ENCODE peak calls at places on chromosomes 12 and 14, in six cellular contexts. One of them, this sample, is unnamed.

GRCh38 chr12:96434107-96434506 is 33.9 kb upstream of the CDK17 start:
- DNase-seq in GM20000: peak
- DNase-seq in neural progenitor cell: no peak
- DNase-seq in NCI-H1105: no peak
- DNase-seq in activated CD4-positive, CD25-positive, alpha-beta regulatory T cell: no peak
- DNase-seq in effector CD4-positive, alpha-beta T cell: peak
- DNase-seq in this sample: no peak

GRCh38 chr14:77554816-77555599 is 56.4 kb upstream of the ISM2 start:
- DNase-seq in GM20000: no peak
- DNase-seq in neural progenitor cell: no peak
- DNase-seq in NCI-H1105: no peak
- DNase-seq in activated CD4-positive, CD25-positive, alpha-beta regulatory T cell: no peak
- DNase-seq in effector CD4-positive, alpha-beta T cell: no peak
- DNase-seq in this sample: no peak

GRCh38 chr14:24228902-24229301 is 3.3 kb downstream of the NEDD8 start:
- DNase-seq in GM20000: no peak
- DNase-seq in neural progenitor cell: no peak
- DNase-seq in NCI-H1105: no peak
- DNase-seq in activated CD4-positive, CD25-positive, alpha-beta regulatory T cell: no peak
- DNase-seq in effector CD4-positive, alpha-beta T cell: no peak
- DNase-seq in this sample: no peak

GRCh38 chr14:20455355-20456300 is 602 bp downstream of the APEX1 start:
- DNase-seq in GM20000: peak
- DNase-seq in neural progenitor cell: peak
- DNase-seq in NCI-H1105: peak
- DNase-seq in activated CD4-positive, CD25-positive, alpha-beta regulatory T cell: no peak
- DNase-seq in effector CD4-positive, alpha-beta T cell: peak
- DNase-seq in this sample: peak

GRCh38 chr14:37027188-37027824 is 145.1 kb downstream of the SLC25A21 start:
- DNase-seq in GM20000: no peak
- DNase-seq in neural progenitor cell: no peak
- DNase-seq in NCI-H1105: no peak
- DNase-seq in activated CD4-positive, CD25-positive, alpha-beta regulatory T cell: no peak
- DNase-seq in effector CD4-positive, alpha-beta T cell: no peak
- DNase-seq in this sample: no peak

GRCh38 chr12:124681779-124682391 is 114.5 kb upstream of the NCOR2 start:
- DNase-seq in GM20000: no peak
- DNase-seq in neural progenitor cell: no peak
- DNase-seq in NCI-H1105: no peak
- DNase-seq in activated CD4-positive, CD25-positive, alpha-beta regulatory T cell: no peak
- DNase-seq in effector CD4-positive, alpha-beta T cell: no peak
- DNase-seq in this sample: no peak

GRCh38 chr14:99574099-99574880 is 29.7 kb downstream of the CCDC85C start:
- DNase-seq in GM20000: no peak
- DNase-seq in neural progenitor cell: peak
- DNase-seq in NCI-H1105: no peak
- DNase-seq in activated CD4-positive, CD25-positive, alpha-beta regulatory T cell: no peak
- DNase-seq in effector CD4-positive, alpha-beta T cell: no peak
- DNase-seq in this sample: peak

GRCh38 chr12:96045566-96045965 is 10.2 kb upstream of the LTA4H start:
- DNase-seq in GM20000: no peak
- DNase-seq in neural progenitor cell: no peak
- DNase-seq in NCI-H1105: no peak
- DNase-seq in activated CD4-positive, CD25-positive, alpha-beta regulatory T cell: no peak
- DNase-seq in effector CD4-positive, alpha-beta T cell: no peak
- DNase-seq in this sample: no peak